ENCODE peak calls at places on chromosomes 6 and 20, in four cellular contexts. V, J, T and Z are unnamed samples.

GRCh38 chr20:59526242-59527225 is 77.8 kb upstream of the PHACTR3 start:
- DNase-seq in V (no peak), J (no peak), T (peak; percentile 22), Z (no peak)

GRCh38 chr20:61934716-61935530 is 130.8 kb downstream of the TAF4 start:
- DNase-seq in V (no peak), J (no peak), T (no peak), Z (no peak)

GRCh38 chr6:129186988-129187387 is 304.1 kb downstream of the LAMA2 start:
- DNase-seq in V (no peak), J (peak; percentile 73), T (no peak), Z (no peak)

GRCh38 chr20:53212018-53212417 is 239.9 kb downstream of the TSHZ2 start:
- DNase-seq in V (no peak), J (no peak), T (no peak), Z (no peak)

GRCh38 chr6:133707456-133707855 is 181.5 kb upstream of the TCF21 start:
- DNase-seq in V (no peak), J (peak; percentile 93), T (no peak), Z (no peak)

GRCh38 chr20:57508381-57508780 is 16.6 kb downstream of the CTCFL start:
- DNase-seq in V (no peak), J (no peak), T (no peak), Z (no peak)

GRCh38 chr6:17493286-17493685 is 99.9 kb downstream of the CAP2 start:
- DNase-seq in V (no peak), J (peak; percentile 72), T (no peak), Z (no peak)

GRCh38 chr20:35345189-35345588 is 53.0 kb upstream of the FAM83C start:
- DNase-seq in V (no peak), J (no peak), T (no peak), Z (no peak)

GRCh38 chr6:107561325-107561724 is 71.4 kb downstream of the SOBP start:
- DNase-seq in V (no peak), J (no peak), T (no peak), Z (no peak)

GRCh38 chr20:1908191-1908590 is 13.0 kb downstream of the SIRPA start:
- DNase-seq in V (no peak), J (no peak), T (no peak), Z (no peak)

GRCh38 chr20:1905693-1906092 is 10.5 kb downstream of the SIRPA start:
- DNase-seq in V (no peak), J (no peak), T (no peak), Z (no peak)

GRCh38 chr20:1906361-1907051 is 11.3 kb downstream of the SIRPA start:
- DNase-seq in V (no peak), J (no peak), T (no peak), Z (no peak)

GRCh38 chr20:1909097-1909496 is 13.9 kb downstream of the SIRPA start:
- DNase-seq in V (no peak), J (no peak), T (no peak), Z (no peak)

DNA sequence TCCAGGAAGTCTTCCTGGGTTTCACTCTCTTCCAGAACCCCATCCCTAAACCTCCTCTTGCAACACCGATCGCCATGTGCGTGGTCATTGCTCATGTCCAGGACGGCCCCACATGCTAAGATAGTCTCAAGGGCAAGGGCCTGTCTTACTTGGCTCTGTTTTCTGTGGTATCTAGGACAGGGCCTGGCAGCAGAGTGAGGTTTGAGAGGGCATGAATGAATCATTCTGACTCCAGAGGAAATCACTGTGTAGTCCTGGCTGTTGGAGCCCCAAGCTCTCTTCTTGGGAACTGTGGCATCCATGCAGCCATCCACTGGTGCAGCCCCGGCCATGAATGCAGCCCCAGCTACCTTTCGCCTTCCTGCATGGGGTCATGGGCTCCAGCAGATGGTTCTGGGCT is 12.4 kb downstream of the SIRPA start:
- DNase-seq in V (no peak), J (peak; percentile 38), T (no peak), Z (no peak)
- TF ChIP-seq CTCF in V (no peak), J (no peak), T (no peak), Z (no peak)

GRCh38 chr6:111601875-111602274 is 3.8 kb downstream of the TRAF3IP2 start:
- DNase-seq in V (no peak), J (peak; percentile 96), T (no peak), Z (no peak)

GRCh38 chr6:111599259-111599658 is 6.4 kb downstream of the TRAF3IP2 start:
- DNase-seq in V (no peak), J (no peak), T (no peak), Z (no peak)

GRCh38 chr6:111598211-111598610 is 7.5 kb downstream of the TRAF3IP2 start:
- DNase-seq in V (no peak), J (no peak), T (no peak), Z (no peak)

GRCh38 chr6:111600588-111601440 is 4.9 kb downstream of the TRAF3IP2 start:
- DNase-seq in V (no peak), J (peak; percentile 31), T (no peak), Z (no peak)

GRCh38 chr6:111600154-111600553 is 5.5 kb downstream of the TRAF3IP2 start:
- DNase-seq in V (no peak), J (no peak), T (no peak), Z (no peak)
- H3K4me3 ChIP-seq in V (no peak overlapping the region), J (no peak overlapping the region), T (no peak overlapping the region), Z (no peak overlapping the region)

GRCh38 chr6:112502348-112503130 is 155.4 kb downstream of the RFPL4B start:
- DNase-seq in V (no peak), J (peak; percentile 58), T (no peak), Z (no peak)
- TF ChIP-seq CTCF in V (no peak), J (peak; percentile 36), T (peak; percentile 38), Z (peak; percentile 45)

GRCh38 chr6:10582774-10583508 is 61.8 kb downstream of the GCNT2 start:
- DNase-seq in V (no peak), J (no peak), T (no peak), Z (no peak)
- H3K4me3 ChIP-seq in V (no peak overlapping the region), J (no peak overlapping the region), T (no peak overlapping the region), Z (no peak overlapping the region)

GRCh38 chr20:41853803-41854202 is 235.6 kb upstream of the CHD6 start:
- DNase-seq in V (no peak), J (no peak), T (no peak), Z (no peak)

DNA sequence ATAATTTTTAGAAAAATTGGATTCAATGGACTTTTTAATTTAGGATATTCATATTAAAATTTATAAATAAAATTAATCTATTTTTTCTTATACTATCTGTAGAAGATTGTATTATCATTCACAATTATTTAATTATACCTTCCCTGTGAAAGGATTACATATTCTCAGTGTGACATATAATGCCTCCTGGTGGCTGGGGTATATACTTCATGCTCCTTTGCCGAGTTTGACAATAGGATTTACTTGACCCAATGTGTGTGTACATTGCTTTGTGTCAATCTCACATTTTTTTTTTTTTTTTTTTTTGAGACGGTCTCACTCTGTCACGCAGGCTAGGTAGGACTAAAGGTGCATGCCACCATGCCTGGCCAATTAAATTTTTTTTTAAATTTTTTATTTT is 230.0 kb upstream of the CHD6 start:
- DNase-seq in V (no peak), J (no peak), T (no peak), Z (no peak)
- TF ChIP-seq CTCF in V (no peak), J (no peak), T (no peak), Z (no peak)

GRCh38 chr6:45081634-45082033 is 246.5 kb upstream of the RUNX2 start:
- DNase-seq in V (no peak), J (no peak), T (no peak), Z (no peak)

GRCh38 chr6:45082091-45082490 is 246.0 kb upstream of the RUNX2 start:
- DNase-seq in V (no peak), J (no peak), T (no peak), Z (no peak)

GRCh38 chr6:45076217-45076616 is 251.9 kb upstream of the RUNX2 start:
- DNase-seq in V (no peak), J (peak; percentile 17), T (no peak), Z (no peak)

GRCh38 chr6:45075246-45075645 is 252.9 kb upstream of the RUNX2 start:
- DNase-seq in V (no peak), J (peak; percentile 96), T (no peak), Z (peak; percentile 43)

DNA sequence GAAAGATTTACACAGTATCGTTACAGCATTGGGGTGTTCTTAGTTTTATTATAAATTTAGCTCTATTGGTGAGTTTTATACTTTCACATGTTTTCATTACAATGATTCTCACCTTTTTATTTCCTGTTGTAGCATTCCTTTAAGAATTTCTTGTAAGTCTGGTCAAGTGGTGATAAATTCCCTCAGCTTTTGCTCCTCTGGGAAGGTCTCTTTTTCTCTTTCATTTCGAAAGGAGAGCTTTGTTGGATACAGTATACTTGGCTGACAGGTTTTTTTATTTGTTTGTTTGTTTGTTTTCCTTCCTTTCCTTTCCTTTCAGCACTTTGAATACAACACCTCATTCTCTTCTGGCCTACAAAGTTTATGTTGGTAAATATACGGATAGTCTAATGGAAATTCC is 249.7 kb upstream of the RUNX2 start:
- DNase-seq in V (no peak), J (no peak), T (no peak), Z (no peak)
- H3K4me3 ChIP-seq in V (no peak overlapping the region), J (no peak overlapping the region), T (no peak overlapping the region), Z (no peak overlapping the region)

GRCh38 chr6:69917834-69918233 is 51.5 kb downstream of the COL19A1 start:
- DNase-seq in V (no peak), J (peak; percentile 32), T (no peak), Z (no peak)
- TF ChIP-seq CTCF in V (no peak), J (no peak), T (no peak), Z (no peak)